ENCODE peak calls at places on chromosomes 16 and 17, in nine cellular contexts. Q is heart left ventricle, M is breast epithelium, F is right atrium auricular region, H is AG10803, J is IMR-90, R is adrenal gland, U is left ventricle myocardium inferior, K is vagina. V is an unnamed sample.

GRCh38 chr16:28607116-28607623 is 2.7 kb downstream of the SULT1A1 start:
- DNase-seq in Q (no peak), M (no peak), F (no peak), H (no peak), J (no peak), R (peak; percentile 10), U (no peak), K (no peak), V (no peak)

GRCh38 chr17:69672924-69673323 is 258.4 kb downstream of the MAP2K6 start:
- DNase-seq in Q (no peak), M (no peak), F (no peak), H (peak; percentile 73), J (peak; percentile 87), R (no peak), U (no peak), K (no peak), V (peak; percentile 48)

GRCh38 chr17:45782889-45783592 is 1.1 kb upstream of the CRHR1 start:
- DNase-seq in Q (no peak), M (no peak), F (no peak), H (no peak), J (no peak), R (no peak), U (no peak), K (no peak), V (no peak)

GRCh38 chr16:89097528-89097846 is 3.8 kb downstream of the ACSF3 start:
- DNase-seq in Q (no peak), M (no peak), F (no peak), H (no peak), J (no peak), R (no peak), U (no peak), K (no peak), V (no peak)

GRCh38 chr17:43531955-43532354 is 14.2 kb downstream of the ETV4 start:
- DNase-seq in Q (no peak), M (no peak), F (no peak), H (no peak), J (no peak), R (no peak), U (no peak), K (no peak), V (no peak)

GRCh38 chr16:9913604-9914330 is 268.5 kb downstream of the GRIN2A start:
- DNase-seq in Q (no peak), M (no peak), F (no peak), H (no peak), J (no peak), R (no peak), U (no peak), K (no peak), V (no peak)

GRCh38 chr17:50117202-50118040 is 12.5 kb downstream of the SAMD14 start:
- DNase-seq in Q (peak; percentile 50), M (no peak), F (no peak), H (peak; percentile 44), J (peak; percentile 35), R (peak; percentile 55), U (no peak), K (no peak), V (peak; percentile 77)

GRCh38 chr16:11546522-11547485 is 39.9 kb downstream of the LITAF start:
- DNase-seq in Q (no peak), M (no peak), F (no peak), H (peak; percentile 37), J (peak; percentile 85), R (no peak), U (no peak), K (no peak), V (peak; percentile 40)

GRCh38 chr16:55835578-55835977 is 2.7 kb upstream of the CES1 start:
- DNase-seq in Q (no peak), M (no peak), F (peak; percentile 89), H (peak; percentile 8), J (no peak), R (peak; percentile 83), U (peak; percentile 36), K (no peak), V (no peak)

GRCh38 chr16:86072328-86073102 is 173.6 kb downstream of the IRF8 start:
- DNase-seq in Q (peak; percentile 70), M (no peak), F (peak; percentile 69), H (peak; percentile 69), J (peak; percentile 86), R (peak; percentile 30), U (peak; percentile 62), K (no peak), V (peak; percentile 49)

GRCh38 chr16:19169081-19169639 is 1.1 kb downstream of the SYT17 start:
- DNase-seq in Q (no peak), M (no peak), F (no peak), H (no peak), J (no peak), R (no peak), U (no peak), K (no peak), V (no peak)

GRCh38 chr17:49935526-49936210 is 33.3 kb upstream of the DLX4 start:
- DNase-seq in Q (no peak), M (no peak), F (no peak), H (no peak), J (no peak), R (no peak), U (no peak), K (no peak), V (no peak)

GRCh38 chr17:40720904-40721303 is 17.4 kb upstream of the KRT24 start:
- DNase-seq in Q (no peak), M (no peak), F (no peak), H (no peak), J (no peak), R (no peak), U (no peak), K (no peak), V (no peak)

GRCh38 chr17:16243385-16243784 is 26.4 kb downstream of the PIGL start:
- DNase-seq in Q (no peak), M (no peak), F (no peak), H (no peak), J (peak; percentile 8), R (no peak), U (no peak), K (no peak), V (no peak)

GRCh38 chr17:30950669-30951399 is 20.0 kb upstream of the RNF135 start:
- DNase-seq in Q (peak; percentile 81), M (no peak), F (peak; percentile 77), H (peak; percentile 81), J (peak; percentile 93), R (peak; percentile 86), U (peak; percentile 72), K (no peak), V (peak; percentile 74)

GRCh38 chr17:17025621-17026020 is 16.6 kb upstream of the MPRIP start:
- DNase-seq in Q (no peak), M (no peak), F (no peak), H (no peak), J (no peak), R (no peak), U (no peak), K (no peak), V (no peak)

GRCh38 chr17:55577687-55578086 is 66.4 kb upstream of the SMIM36 start:
- DNase-seq in Q (peak; percentile 37), M (no peak), F (no peak), H (no peak), J (peak; percentile 19), R (no peak), U (peak; percentile 34), K (no peak), V (no peak)

GRCh38 chr16:56910654-56911539 is 21.0 kb upstream of the HERPUD1 start:
- DNase-seq in Q (peak; percentile 40), M (no peak), F (peak; percentile 65), H (peak; percentile 98), J (peak; percentile 93), R (peak; percentile 58), U (no peak), K (no peak), V (peak; percentile 71)

GRCh38 chr16:89449726-89450335 is 40.5 kb downstream of the ANKRD11 start:
- DNase-seq in Q (no peak), M (no peak), F (no peak), H (no peak), J (peak; percentile 55), R (peak; percentile 33), U (no peak), K (no peak), V (peak; percentile 69)

GRCh38 chr17:1484586-1485310 is 7.7 kb downstream of the MYO1C start:
- DNase-seq in Q (peak; percentile 75), M (no peak), F (no peak), H (no peak), J (no peak), R (no peak), U (peak; percentile 61), K (no peak), V (peak; percentile 49)

GRCh38 chr17:76560036-76560876 is 20.4 kb downstream of the PRCD start:
- DNase-seq in Q (no peak), M (no peak), F (no peak), H (no peak), J (no peak), R (no peak), U (no peak), K (no peak), V (no peak)
- H3K4me3 ChIP-seq in Q (no peak overlapping the region), M (peak overlapping the region; percentile 75), F (no peak overlapping the region), H (no peak overlapping the region), J (no peak overlapping the region), R (no peak overlapping the region), U (peak overlapping the region; percentile 7), K (no peak overlapping the region), V (peak overlapping the region; percentile 95)

GRCh38 chr17:12768267-12768666 is 21.0 kb upstream of the ARHGAP44 start:
- DNase-seq in Q (no peak), M (no peak), F (no peak), H (no peak), J (no peak), R (no peak), U (no peak), K (no peak), V (no peak)
- TF ChIP-seq CTCF in Q (no peak), M (no peak), F (no peak), H (no peak), J (no peak), R (no peak), U (no peak), K (no peak), V (no peak)

DNA sequence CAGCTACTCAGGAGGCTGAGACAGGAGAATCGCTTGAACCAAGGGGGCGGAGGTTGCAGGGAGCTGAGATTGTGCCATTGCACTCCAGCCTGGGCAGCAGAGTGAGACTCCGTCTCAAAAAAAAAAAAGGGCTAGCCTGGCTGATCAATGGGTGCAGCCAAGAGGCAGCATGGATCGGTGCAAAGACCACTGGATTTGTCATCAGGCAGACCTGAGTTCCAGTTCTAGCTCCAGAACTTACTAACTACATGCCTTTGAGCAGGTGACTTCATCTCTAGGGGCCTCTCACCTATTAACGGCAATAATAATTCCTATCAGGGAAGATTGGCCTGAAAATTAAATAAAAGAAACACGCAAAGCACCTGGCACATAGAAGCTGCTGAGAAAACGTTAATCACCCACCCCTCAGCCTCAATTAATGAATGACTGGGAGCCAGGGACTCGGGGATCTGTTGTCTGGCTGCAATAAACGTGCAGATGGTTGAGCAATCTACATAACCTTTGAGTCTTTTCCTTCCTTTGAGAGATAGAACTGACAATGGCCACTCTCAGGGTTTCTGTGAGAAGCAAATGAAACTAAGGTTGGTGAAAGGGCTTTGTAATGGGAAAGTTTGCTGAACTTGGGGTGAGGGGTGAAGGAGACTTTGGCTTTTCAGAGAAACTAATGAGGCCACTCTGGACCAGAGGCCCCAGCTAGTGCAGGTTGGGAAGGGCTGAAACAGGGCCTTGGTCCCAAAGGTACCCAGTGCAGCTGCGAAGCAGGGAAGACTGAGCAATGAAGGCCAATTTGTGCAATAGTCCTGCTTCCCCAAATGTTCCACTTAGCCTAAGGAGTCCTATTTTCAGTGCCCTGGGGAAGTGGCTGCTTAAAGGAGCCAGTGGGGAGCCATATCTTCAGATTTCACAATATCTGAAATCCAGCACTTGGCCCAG is 7.6 kb downstream of the SEZ6L2 start:
- DNase-seq in Q (no peak), M (no peak), F (no peak), H (no peak), J (no peak), R (no peak), U (no peak), K (no peak), V (no peak)
- H3K4me3 ChIP-seq in Q (no peak overlapping the region), M (no peak overlapping the region), F (no peak overlapping the region), H (no peak overlapping the region), J (no peak overlapping the region), R (no peak overlapping the region), U (no peak overlapping the region), K (no peak overlapping the region), V (no peak overlapping the region)

GRCh38 chr17:59106463-59107305 is at the start of gene TRIM37:
- DNase-seq in Q (peak; percentile 97), M (peak; percentile 89), F (peak; percentile 97), H (peak; percentile 98), J (peak; percentile 99), R (peak; percentile 98), U (peak; percentile 97), K (peak; percentile 97), V (peak; percentile 99)
- TF ChIP-seq CTCF in Q (no peak), M (no peak), F (no peak), H (no peak), J (no peak), R (no peak), U (peak; percentile 11), K (no peak), V (peak; percentile 29)

V was measured in epithelial cell of esophagus.